ENCODE peak calls at places on chromosomes 13 and 19, in four cellular contexts. P, M, L and H are unnamed samples.

GRCh38 chr19:46571495-46571894 is 29.6 kb upstream of the CALM3 start:
- DNase-seq in P (peak; percentile 92), M (no peak), L (no peak), H (peak; percentile 8)

GRCh38 chr13:29499766-29500165 is 95.7 kb downstream of the SLC7A1 start:
- DNase-seq in P (no peak), M (no peak), L (no peak), H (no peak)

GRCh38 chr19:23769691-23770468 is 11.2 kb upstream of the ZNF681 start:
- DNase-seq in P (no peak), M (no peak), L (no peak), H (no peak)

GRCh38 chr19:56253737-56254136 is 18.8 kb upstream of the EDDM13 start:
- DNase-seq in P (no peak), M (peak; percentile 65), L (no peak), H (peak; percentile 70)

GRCh38 chr13:110387451-110388140 is 80.5 kb downstream of the COL4A2 start:
- DNase-seq in P (peak; percentile 74), M (peak; percentile 68), L (peak; percentile 56), H (peak; percentile 87)

GRCh38 chr13:71290963-71291937 is 575.8 kb downstream of the DACH1 start:
- DNase-seq in P (no peak), M (no peak), L (no peak), H (peak; percentile 62)

GRCh38 chr19:10678813-10679212 is 22.4 kb upstream of the QTRT1 start:
- DNase-seq in P (no peak), M (no peak), L (no peak), H (no peak)

GRCh38 chr13:112623051-112623711 is 35.2 kb upstream of the TUBGCP3 start:
- DNase-seq in P (no peak), M (no peak), L (no peak), H (no peak)

GRCh38 chr19:45428385-45429231 is 4.9 kb upstream of the ERCC1 start:
- DNase-seq in P (peak; percentile 88), M (peak; percentile 64), L (no peak), H (peak; percentile 47)
- TF ChIP-seq CTCF in P (peak; percentile 80), M (peak; percentile 61), L (peak; percentile 58), H (peak; percentile 56)

GRCh38 chr19:51712461-51713081 is 11.2 kb downstream of the HAS1 start:
- DNase-seq in P (peak; percentile 85), M (peak; percentile 38), L (no peak), H (peak; percentile 54)

GRCh38 chr19:51709575-51709974 is 14.2 kb downstream of the HAS1 start:
- DNase-seq in P (no peak), M (no peak), L (no peak), H (no peak)

GRCh38 chr19:51708811-51709210 is 15.0 kb downstream of the HAS1 start:
- DNase-seq in P (no peak), M (no peak), L (no peak), H (no peak)

GRCh38 chr19:51711702-51712101 is 12.1 kb downstream of the HAS1 start:
- DNase-seq in P (no peak), M (no peak), L (no peak), H (no peak)

DNA sequence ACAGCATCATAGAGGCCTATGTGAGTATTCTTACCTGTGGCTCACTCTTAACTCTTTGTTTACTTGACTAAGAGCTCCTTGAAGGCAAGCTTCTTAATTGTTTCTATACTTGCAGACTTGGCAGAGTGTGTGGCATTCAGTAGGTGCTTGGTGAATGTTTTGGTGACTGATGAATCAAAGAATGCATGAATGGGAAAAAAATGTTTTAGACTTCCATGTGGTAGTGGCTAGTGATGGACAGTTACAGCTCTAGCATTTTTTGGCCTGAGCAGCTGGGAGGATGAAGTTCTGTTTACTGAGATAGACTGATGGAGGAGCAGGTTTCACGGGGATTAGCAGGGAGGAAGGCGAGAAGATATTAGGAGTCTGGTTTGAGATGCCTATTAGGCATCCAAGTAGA is 13.6 kb downstream of the HAS1 start:
- DNase-seq in P (no peak), M (peak; percentile 22), L (no peak), H (no peak)
- H3K4me3 ChIP-seq in P (no peak overlapping the region), M (no peak overlapping the region), L (no peak overlapping the region), H (no peak overlapping the region)

GRCh38 chr13:72341904-72342303 is 385.5 kb downstream of the MZT1 start:
- DNase-seq in P (peak; percentile 61), M (no peak), L (no peak), H (no peak)
- TF ChIP-seq CTCF in P (peak; percentile 36), M (no peak), L (no peak), H (no peak)

DNA sequence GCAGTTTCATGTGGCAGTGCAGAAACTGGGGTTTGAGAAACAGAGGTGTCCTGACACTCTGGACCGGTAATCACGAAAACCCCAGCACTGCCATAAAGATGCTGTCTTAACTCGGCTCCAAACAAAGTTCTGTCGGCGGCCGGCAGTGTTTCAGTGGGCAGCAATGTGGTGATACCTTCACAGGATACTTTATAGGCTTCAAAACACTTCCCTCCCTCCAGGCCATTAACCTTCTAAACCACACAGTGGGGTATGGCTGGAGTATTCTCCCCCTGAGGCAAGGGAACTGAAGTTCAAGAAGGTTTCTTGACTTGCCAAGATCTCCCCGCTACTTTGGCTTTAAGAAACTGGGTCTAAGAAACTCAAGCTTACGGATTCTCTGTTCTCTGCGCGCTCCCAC is 1.1 kb downstream of the RUBCNL start:
- DNase-seq in P (peak; percentile 52), M (no peak), L (no peak), H (no peak)
- H3K4me3 ChIP-seq in P (peak overlapping the region; percentile 77), M (no peak overlapping the region), L (peak overlapping the region; percentile 77), H (no peak overlapping the region)

DNA sequence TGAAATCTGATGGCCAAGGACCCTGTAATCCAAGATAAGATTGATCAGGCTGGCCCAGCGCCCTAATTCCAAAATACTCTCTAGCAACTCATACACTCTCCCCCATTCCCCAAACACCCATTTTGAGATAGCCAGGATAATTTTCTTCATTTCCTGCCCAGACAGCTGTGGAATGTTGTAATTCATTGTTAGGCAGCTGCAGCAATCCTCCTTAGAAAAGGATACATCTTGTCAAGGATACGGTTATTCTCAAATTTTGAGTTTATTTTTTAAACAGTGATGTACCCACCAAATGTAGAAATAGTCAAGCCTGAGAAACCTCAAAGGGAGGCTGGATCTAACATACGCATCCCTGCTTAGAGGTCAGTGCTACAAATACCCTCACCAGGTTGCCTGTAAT is 683.3 kb downstream of the DIAPH3 start:
- DNase-seq in P (no peak), M (no peak), L (no peak), H (no peak)
- TF ChIP-seq CTCF in P (no peak), M (no peak), L (no peak), H (no peak)